ENCODE peak calls at places on chromosomes 4 and X, in seven cellular contexts. One of them, this sample, is unnamed.

GRCh38 chrX:150507251-150507856 is 61.1 kb upstream of the MTM1 start:
- DNase-seq in lower leg skin: peak
- DNase-seq in PC-3: no peak
- DNase-seq in pancreas: peak
- DNase-seq in endothelial cell of umbilical vein: peak
- DNase-seq in NB4: peak
- DNase-seq in cardiac muscle cell: no peak
- DNase-seq in this sample: no peak

GRCh38 chr4:113653871-113654270 is 107.7 kb downstream of the CAMK2D start:
- DNase-seq in lower leg skin: no peak
- DNase-seq in PC-3: no peak
- DNase-seq in pancreas: no peak
- DNase-seq in endothelial cell of umbilical vein: no peak
- DNase-seq in NB4: no peak
- DNase-seq in cardiac muscle cell: no peak
- DNase-seq in this sample: no peak

GRCh38 chr4:150411527-150411926 is 170.4 kb upstream of the MAB21L2 start:
- DNase-seq in lower leg skin: no peak
- DNase-seq in PC-3: no peak
- DNase-seq in pancreas: no peak
- DNase-seq in endothelial cell of umbilical vein: peak
- DNase-seq in NB4: no peak
- DNase-seq in cardiac muscle cell: peak
- DNase-seq in this sample: no peak

GRCh38 chr4:101604976-101605375 is 185.6 kb upstream of the BANK1 start:
- DNase-seq in lower leg skin: no peak
- DNase-seq in PC-3: no peak
- DNase-seq in pancreas: no peak
- DNase-seq in endothelial cell of umbilical vein: no peak
- DNase-seq in NB4: no peak
- DNase-seq in cardiac muscle cell: no peak
- DNase-seq in this sample: no peak

GRCh38 chrX:133838761-133839676 is 146.4 kb downstream of the GPC3 start:
- DNase-seq in lower leg skin: no peak
- DNase-seq in PC-3: peak
- DNase-seq in pancreas: peak
- DNase-seq in endothelial cell of umbilical vein: peak
- DNase-seq in NB4: peak
- DNase-seq in cardiac muscle cell: peak
- DNase-seq in this sample: no peak

GRCh38 chr4:5722328-5722727 is 11.3 kb downstream of the EVC start:
- DNase-seq in lower leg skin: no peak
- DNase-seq in PC-3: peak
- DNase-seq in pancreas: peak
- DNase-seq in endothelial cell of umbilical vein: no peak
- DNase-seq in NB4: no peak
- DNase-seq in cardiac muscle cell: no peak
- DNase-seq in this sample: no peak

GRCh38 chr4:188295899-188296298 is 156.7 kb downstream of the TRIML1 start:
- DNase-seq in lower leg skin: no peak
- DNase-seq in PC-3: no peak
- DNase-seq in pancreas: no peak
- DNase-seq in endothelial cell of umbilical vein: no peak
- DNase-seq in NB4: no peak
- DNase-seq in cardiac muscle cell: peak
- DNase-seq in this sample: no peak

GRCh38 chrX:138748480-138748879 is 37.0 kb upstream of the FGF13 start:
- DNase-seq in lower leg skin: no peak
- DNase-seq in PC-3: peak
- DNase-seq in pancreas: no peak
- DNase-seq in endothelial cell of umbilical vein: no peak
- DNase-seq in NB4: peak
- DNase-seq in cardiac muscle cell: peak
- DNase-seq in this sample: no peak

GRCh38 chr4:19329077-19329476 is 922.6 kb upstream of the SLIT2 start:
- DNase-seq in lower leg skin: no peak
- DNase-seq in PC-3: no peak
- DNase-seq in pancreas: no peak
- DNase-seq in endothelial cell of umbilical vein: no peak
- DNase-seq in NB4: no peak
- DNase-seq in cardiac muscle cell: no peak
- DNase-seq in this sample: no peak

GRCh38 chr4:71231073-71231752 is 107.6 kb upstream of the SLC4A4 start:
- DNase-seq in lower leg skin: peak
- DNase-seq in PC-3: no peak
- DNase-seq in pancreas: peak
- DNase-seq in endothelial cell of umbilical vein: no peak
- DNase-seq in NB4: no peak
- DNase-seq in cardiac muscle cell: peak
- DNase-seq in this sample: no peak

GRCh38 chrX:68995780-68996551 is 167.1 kb downstream of the EFNB1 start:
- DNase-seq in lower leg skin: peak
- DNase-seq in PC-3: no peak
- DNase-seq in pancreas: no peak
- DNase-seq in endothelial cell of umbilical vein: peak
- DNase-seq in NB4: no peak
- DNase-seq in cardiac muscle cell: peak
- DNase-seq in this sample: no peak

GRCh38 chr4:36841583-36842326 is 402.8 kb upstream of the NWD2 start:
- DNase-seq in lower leg skin: no peak
- DNase-seq in PC-3: peak
- DNase-seq in pancreas: no peak
- DNase-seq in endothelial cell of umbilical vein: no peak
- DNase-seq in NB4: peak
- DNase-seq in cardiac muscle cell: no peak
- DNase-seq in this sample: no peak

GRCh38 chrX:7139202-7140081 is 8.1 kb upstream of the STS start:
- DNase-seq in lower leg skin: no peak
- DNase-seq in PC-3: peak
- DNase-seq in pancreas: no peak
- DNase-seq in endothelial cell of umbilical vein: no peak
- DNase-seq in NB4: no peak
- DNase-seq in cardiac muscle cell: peak
- DNase-seq in this sample: no peak

GRCh38 chr4:187608001-187608421 is 387.6 kb upstream of the ZFP42 start:
- DNase-seq in lower leg skin: no peak
- DNase-seq in PC-3: peak
- DNase-seq in pancreas: no peak
- DNase-seq in endothelial cell of umbilical vein: peak
- DNase-seq in NB4: no peak
- DNase-seq in cardiac muscle cell: peak
- DNase-seq in this sample: no peak

DNA sequence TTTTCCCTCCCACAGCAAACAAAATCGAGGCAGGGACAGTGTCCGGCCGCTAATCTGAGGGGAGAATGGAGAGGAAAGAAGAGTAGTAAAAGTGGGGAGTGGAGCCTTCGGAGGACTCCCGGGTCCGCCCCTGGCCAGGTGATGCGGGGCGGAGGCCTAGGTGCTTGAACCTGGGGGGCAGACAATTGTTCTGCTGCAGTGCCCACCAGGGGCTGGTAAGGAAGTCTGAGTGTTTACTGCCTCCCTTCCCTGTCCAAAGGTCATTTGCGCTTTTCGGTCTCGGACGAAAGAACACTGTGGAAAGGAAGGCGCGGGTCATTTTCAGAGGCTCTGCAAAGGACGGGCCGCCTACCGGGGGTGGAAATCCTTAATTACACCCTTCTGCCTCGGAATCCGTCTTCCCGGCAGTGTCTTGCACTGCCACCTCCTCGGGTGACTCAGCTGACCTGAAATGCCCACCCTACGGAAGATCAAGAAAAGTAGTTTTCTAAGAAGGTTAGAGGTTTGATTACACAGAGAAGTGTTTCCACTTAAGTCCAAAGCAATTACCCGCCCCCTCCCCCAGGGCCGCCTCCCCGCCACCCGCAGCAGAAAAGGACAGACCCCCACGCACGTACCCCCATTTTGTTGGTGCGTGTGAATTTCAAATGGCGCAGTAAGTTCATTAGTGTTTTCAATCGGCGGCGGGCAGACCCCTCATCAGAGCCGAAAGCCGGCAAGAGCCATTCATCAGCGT is 99.9 kb upstream of the TENM3 start:
- DNase-seq in lower leg skin: no peak
- DNase-seq in PC-3: no peak
- DNase-seq in pancreas: no peak
- DNase-seq in endothelial cell of umbilical vein: no peak
- DNase-seq in NB4: no peak
- DNase-seq in cardiac muscle cell: peak
- DNase-seq in this sample: no peak
- TF ChIP-seq CTCF in lower leg skin: no peak
- TF ChIP-seq CTCF in PC-3: no peak
- TF ChIP-seq CTCF in pancreas: no peak
- TF ChIP-seq CTCF in endothelial cell of umbilical vein: no peak
- TF ChIP-seq CTCF in NB4: no peak
- TF ChIP-seq CTCF in cardiac muscle cell: no peak
- TF ChIP-seq CTCF in this sample: no peak

GRCh38 chrX:15055146-15055930 is 182.1 kb downstream of the MOSPD2 start:
- DNase-seq in lower leg skin: no peak
- DNase-seq in PC-3: peak
- DNase-seq in pancreas: no peak
- DNase-seq in endothelial cell of umbilical vein: no peak
- DNase-seq in NB4: no peak
- DNase-seq in cardiac muscle cell: no peak
- DNase-seq in this sample: no peak

GRCh38 chrX:15056044-15056443 is 182.8 kb downstream of the MOSPD2 start:
- DNase-seq in lower leg skin: no peak
- DNase-seq in PC-3: peak
- DNase-seq in pancreas: no peak
- DNase-seq in endothelial cell of umbilical vein: no peak
- DNase-seq in NB4: no peak
- DNase-seq in cardiac muscle cell: no peak
- DNase-seq in this sample: no peak

DNA sequence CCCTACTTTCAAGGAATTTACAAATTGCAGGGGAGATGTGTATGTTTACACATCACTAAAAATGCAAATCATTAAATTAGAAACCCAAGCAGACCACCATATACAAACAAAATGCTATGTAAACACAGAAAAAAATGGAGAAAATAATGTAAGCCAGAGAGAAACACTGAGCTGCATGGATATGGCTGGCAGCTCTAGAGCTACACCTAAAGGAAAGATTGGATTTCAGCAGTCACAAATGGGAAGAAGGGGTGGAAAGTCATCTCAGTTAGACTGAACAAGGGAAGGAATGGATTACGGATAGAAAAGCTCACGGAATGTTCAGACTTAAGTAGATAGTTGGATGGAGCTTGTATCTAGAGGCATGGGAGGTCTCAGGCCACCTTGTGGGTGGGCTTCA is 186.3 kb downstream of the MOSPD2 start:
- DNase-seq in lower leg skin: no peak
- DNase-seq in PC-3: peak
- DNase-seq in pancreas: no peak
- DNase-seq in endothelial cell of umbilical vein: no peak
- DNase-seq in NB4: no peak
- DNase-seq in cardiac muscle cell: no peak
- DNase-seq in this sample: no peak
- TF ChIP-seq CTCF in lower leg skin: no peak
- TF ChIP-seq CTCF in PC-3: peak
- TF ChIP-seq CTCF in pancreas: no peak
- TF ChIP-seq CTCF in endothelial cell of umbilical vein: no peak
- TF ChIP-seq CTCF in NB4: no peak
- TF ChIP-seq CTCF in cardiac muscle cell: no peak
- TF ChIP-seq CTCF in this sample: no peak

GRCh38 chrX:24696241-24696640 is 2.5 kb downstream of the POLA1 start:
- DNase-seq in lower leg skin: no peak
- DNase-seq in PC-3: no peak
- DNase-seq in pancreas: no peak
- DNase-seq in endothelial cell of umbilical vein: no peak
- DNase-seq in NB4: no peak
- DNase-seq in cardiac muscle cell: no peak
- DNase-seq in this sample: no peak

GRCh38 chrX:24692305-24692704 is 1.4 kb upstream of the POLA1 start:
- DNase-seq in lower leg skin: no peak
- DNase-seq in PC-3: no peak
- DNase-seq in pancreas: no peak
- DNase-seq in endothelial cell of umbilical vein: no peak
- DNase-seq in NB4: no peak
- DNase-seq in cardiac muscle cell: no peak
- DNase-seq in this sample: no peak

GRCh38 chrX:24694825-24695224 is 1.1 kb downstream of the POLA1 start:
- DNase-seq in lower leg skin: no peak
- DNase-seq in PC-3: no peak
- DNase-seq in pancreas: no peak
- DNase-seq in endothelial cell of umbilical vein: peak
- DNase-seq in NB4: peak
- DNase-seq in cardiac muscle cell: no peak
- DNase-seq in this sample: no peak

GRCh38 chrX:24693453-24694202 is at the start of gene POLA1:
- DNase-seq in lower leg skin: peak
- DNase-seq in PC-3: peak
- DNase-seq in pancreas: peak
- DNase-seq in endothelial cell of umbilical vein: peak
- DNase-seq in NB4: peak
- DNase-seq in cardiac muscle cell: peak
- DNase-seq in this sample: peak
- TF ChIP-seq CTCF in lower leg skin: no peak
- TF ChIP-seq CTCF in PC-3: peak
- TF ChIP-seq CTCF in pancreas: no peak
- TF ChIP-seq CTCF in endothelial cell of umbilical vein: no peak
- TF ChIP-seq CTCF in NB4: no peak
- TF ChIP-seq CTCF in cardiac muscle cell: peak
- TF ChIP-seq CTCF in this sample: no peak

GRCh38 chr4:82584921-82585320 is 23.1 kb upstream of the TMEM150C start:
- DNase-seq in lower leg skin: no peak
- DNase-seq in PC-3: no peak
- DNase-seq in pancreas: no peak
- DNase-seq in endothelial cell of umbilical vein: no peak
- DNase-seq in NB4: no peak
- DNase-seq in cardiac muscle cell: no peak
- DNase-seq in this sample: no peak

GRCh38 chr4:82577451-82577850 is 15.7 kb upstream of the TMEM150C start:
- DNase-seq in lower leg skin: no peak
- DNase-seq in PC-3: no peak
- DNase-seq in pancreas: no peak
- DNase-seq in endothelial cell of umbilical vein: no peak
- DNase-seq in NB4: no peak
- DNase-seq in cardiac muscle cell: no peak
- DNase-seq in this sample: no peak

GRCh38 chr4:82583897-82584604 is 22.3 kb upstream of the TMEM150C start:
- DNase-seq in lower leg skin: no peak
- DNase-seq in PC-3: no peak
- DNase-seq in pancreas: no peak
- DNase-seq in endothelial cell of umbilical vein: no peak
- DNase-seq in NB4: no peak
- DNase-seq in cardiac muscle cell: no peak
- DNase-seq in this sample: no peak

GRCh38 chr4:82579932-82580331 is 18.1 kb upstream of the TMEM150C start:
- DNase-seq in lower leg skin: no peak
- DNase-seq in PC-3: no peak
- DNase-seq in pancreas: no peak
- DNase-seq in endothelial cell of umbilical vein: no peak
- DNase-seq in NB4: no peak
- DNase-seq in cardiac muscle cell: no peak
- DNase-seq in this sample: no peak

DNA sequence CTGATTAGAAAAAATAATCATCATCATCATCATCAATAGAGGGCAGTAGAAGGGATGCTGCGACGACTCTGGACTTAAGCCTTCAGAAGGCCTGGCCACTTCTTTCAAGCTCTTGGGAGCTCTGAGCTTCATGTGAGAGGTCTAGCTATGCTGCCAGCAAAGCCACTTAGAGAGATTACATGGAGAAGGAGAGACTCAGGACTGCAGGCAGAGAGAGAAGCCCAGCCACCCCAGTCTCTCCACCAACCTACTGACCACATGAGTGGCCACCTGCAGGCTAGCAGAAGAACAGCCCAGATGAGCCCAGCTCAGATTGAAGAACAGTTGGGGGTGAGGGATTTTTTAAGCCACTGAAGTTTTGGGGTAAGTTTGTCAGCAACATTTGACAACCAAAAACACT is 17.1 kb upstream of the TMEM150C start:
- DNase-seq in lower leg skin: no peak
- DNase-seq in PC-3: no peak
- DNase-seq in pancreas: no peak
- DNase-seq in endothelial cell of umbilical vein: peak
- DNase-seq in NB4: no peak
- DNase-seq in cardiac muscle cell: peak
- DNase-seq in this sample: no peak
- TF ChIP-seq CTCF in lower leg skin: no peak
- TF ChIP-seq CTCF in PC-3: no peak
- TF ChIP-seq CTCF in pancreas: no peak
- TF ChIP-seq CTCF in endothelial cell of umbilical vein: peak
- TF ChIP-seq CTCF in NB4: no peak
- TF ChIP-seq CTCF in cardiac muscle cell: peak
- TF ChIP-seq CTCF in this sample: no peak